ENCODE peak calls at places on chromosomes 7 and 10, in four cellular contexts. G is K562, Y is HepG2, L is GM12878. R is an unnamed sample.
A peak's percentile ranks its signal among the peaks of the same experiment; 100 is the strongest.

GRCh38 chr10:86206216-86206615 is 160.4 kb downstream of the GRID1 start:
- DNase-seq in G (no peak), L (no peak), Y (no peak), R (no peak)

GRCh38 chr7:48360574-48360973 is 189.3 kb downstream of the ABCA13 start:
- DNase-seq in G (no peak), L (no peak), Y (no peak), R (no peak)

GRCh38 chr10:113059001-113059780 is 109.1 kb downstream of the TCF7L2 start:
- DNase-seq in G (no peak), L (no peak), Y (peak; percentile 76), R (no peak)

GRCh38 chr7:18421297-18422004 is 74.1 kb upstream of the HDAC9 start:
- DNase-seq in L (no peak), Y (no peak), G (no peak), R (no peak)

GRCh38 chr10:507355-507699 is 182.1 kb downstream of the DIP2C start:
- DNase-seq in Y (no peak), L (no peak), G (no peak), R (no peak)

GRCh38 chr10:21599582-21599981 is 65.5 kb downstream of the MLLT10 start:
- DNase-seq in G (no peak), Y (no peak), L (no peak), R (no peak)

GRCh38 chr7:81812514-81813472 is 42.9 kb upstream of the HGF start:
- DNase-seq in L (no peak), G (no peak), Y (no peak), R (no peak)

GRCh38 chr7:122619664-122620063 is 79.3 kb downstream of the RNF133 start:
- DNase-seq in Y (no peak), L (no peak), G (no peak), R (no peak)

GRCh38 chr7:32591938-32592337 is 96.6 kb downstream of the AVL9 start:
- DNase-seq in L (no peak), G (no peak), Y (no peak), R (no peak)

GRCh38 chr7:33091111-33091531 is 18.1 kb downstream of the RP9 start:
- DNase-seq in Y (no peak), L (no peak), G (no peak), R (no peak)

GRCh38 chr7:107661081-107661864 is 645 bp downstream of the SLC26A4 start:
- DNase-seq in G (no peak), Y (peak; percentile 37), L (no peak), R (peak; percentile 63)

GRCh38 chr7:99551329-99551728 is 585 bp downstream of the FAM200A start:
- DNase-seq in L (no peak), G (no peak), Y (no peak), R (no peak)

GRCh38 chr7:100673942-100674431 is 447 bp downstream of the GNB2 start:
- DNase-seq in G (peak; percentile 65), Y (no peak), L (no peak), R (no peak)

GRCh38 chr7:44967571-44968446 is 11.0 kb downstream of the MYO1G start:
- DNase-seq in G (peak; percentile 61), L (no peak), Y (peak; percentile 68), R (peak; percentile 36)

GRCh38 chr7:36881206-36881605 is 156.9 kb upstream of the AOAH start:
- DNase-seq in G (no peak), L (no peak), Y (no peak), R (no peak)

GRCh38 chr7:31126976-31127375 is 74.9 kb downstream of the ADCYAP1R1 start:
- DNase-seq in L (no peak), G (no peak), Y (no peak), R (peak; percentile 21)

GRCh38 chr10:17059197-17059688 is 70.4 kb downstream of the CUBN start:
- DNase-seq in Y (no peak), L (no peak), G (no peak), R (no peak)

DNA sequence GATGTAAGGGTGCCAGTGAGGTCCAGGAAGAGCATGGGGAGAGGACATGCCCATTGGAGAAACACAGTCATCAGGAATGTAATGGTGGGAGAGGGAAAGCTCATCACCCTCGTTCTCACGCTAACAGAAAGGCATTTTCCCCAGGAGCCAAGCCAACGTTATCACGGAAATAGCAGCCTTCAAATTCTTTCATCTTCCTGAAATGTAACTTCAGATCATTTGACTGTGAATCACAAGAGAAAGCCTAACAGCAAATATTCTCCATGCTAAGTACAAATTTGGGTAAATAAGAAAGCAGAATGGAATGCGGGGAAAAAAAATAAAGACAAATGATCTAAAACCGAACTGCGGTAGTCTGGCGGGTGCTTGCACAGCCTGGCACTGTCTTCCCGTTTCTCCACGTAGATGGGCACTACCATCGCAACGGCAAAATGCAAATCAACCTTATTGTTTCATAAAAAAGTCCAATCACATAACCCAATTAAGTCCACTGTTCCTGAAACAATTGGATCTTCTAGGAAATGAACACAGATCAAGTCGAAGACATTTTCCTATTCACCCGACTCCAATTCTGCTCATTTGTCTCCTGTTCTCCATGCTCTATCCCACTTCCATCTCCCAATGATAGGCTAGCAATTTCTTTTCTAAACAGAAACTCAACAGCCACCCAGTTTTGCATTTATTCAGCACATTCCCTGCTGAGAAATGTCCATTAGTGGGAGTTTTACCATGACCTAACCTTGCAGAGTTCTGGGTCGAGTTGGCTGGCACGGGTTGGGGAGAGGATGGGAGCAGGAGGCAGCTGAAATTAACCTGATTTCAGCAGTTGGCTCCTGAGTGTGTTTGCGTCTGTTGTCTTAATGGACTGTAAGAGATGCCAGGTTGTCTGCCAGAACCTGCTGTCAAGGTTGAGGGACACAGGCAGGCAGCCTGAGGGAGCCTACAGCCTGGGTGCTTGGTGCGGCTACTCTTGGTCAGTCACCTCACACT is 74.6 kb upstream of the FRMD4A start:
- DNase-seq in G (no peak), L (no peak), Y (no peak), R (no peak)
- TF ChIP-seq FOXK2 in G (no peak), L (no peak), Y (no peak), R (no peak)

GRCh38 chr10:32340596-32341180 is 6.3 kb downstream of the EPC1 start:
- DNase-seq in L (no peak), Y (no peak), G (no peak), R (no peak)

GRCh38 chr10:32338262-32338661 is 8.7 kb downstream of the EPC1 start:
- DNase-seq in G (no peak), L (no peak), Y (no peak), R (no peak)

GRCh38 chr10:32346134-32346550 is 816 bp downstream of the EPC1 start:
- DNase-seq in Y (peak; percentile 91), L (peak; percentile 82), G (peak; percentile 86), R (peak; percentile 79)

GRCh38 chr10:32337343-32337742 is 9.6 kb downstream of the EPC1 start:
- DNase-seq in G (no peak), L (no peak), Y (no peak), R (no peak)

GRCh38 chr10:32341596-32341995 is 5.4 kb downstream of the EPC1 start:
- DNase-seq in G (no peak), L (no peak), Y (no peak), R (no peak)
- TF ChIP-seq SP1 in G (no peak), L (no peak), Y (no peak), R (no peak)

DNA sequence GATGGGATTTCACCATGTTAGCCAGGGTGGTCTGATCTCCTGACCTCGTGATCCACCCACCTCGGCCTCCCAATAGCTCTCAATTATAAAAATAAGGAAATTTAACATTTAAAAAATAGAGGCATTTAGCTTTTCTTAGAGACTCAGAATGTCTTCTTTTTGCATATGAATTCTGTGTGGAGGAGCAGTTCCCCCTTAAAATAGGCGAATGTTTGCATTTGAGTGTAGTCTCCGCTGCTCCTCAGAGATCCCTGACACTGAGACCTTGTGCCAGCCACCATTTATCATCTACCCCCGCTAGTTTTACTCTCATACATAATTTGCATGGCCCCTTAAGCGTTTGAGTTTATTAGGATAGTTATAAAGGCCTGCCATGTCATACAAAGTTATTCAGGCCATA is 461.9 kb downstream of the SORCS3 start:
- DNase-seq in G (no peak), Y (no peak), L (no peak), R (no peak)
- TF ChIP-seq FOXM1 in G (no peak), Y (no peak), L (no peak), R (no peak)

GRCh38 chr10:109386921-109387320 is 536.4 kb downstream of the XPNPEP1 start:
- DNase-seq in L (no peak), Y (no peak), G (no peak), R (no peak)
- TF ChIP-seq FOXK2 in L (no peak), Y (no peak), G (no peak), R (no peak)

DNA sequence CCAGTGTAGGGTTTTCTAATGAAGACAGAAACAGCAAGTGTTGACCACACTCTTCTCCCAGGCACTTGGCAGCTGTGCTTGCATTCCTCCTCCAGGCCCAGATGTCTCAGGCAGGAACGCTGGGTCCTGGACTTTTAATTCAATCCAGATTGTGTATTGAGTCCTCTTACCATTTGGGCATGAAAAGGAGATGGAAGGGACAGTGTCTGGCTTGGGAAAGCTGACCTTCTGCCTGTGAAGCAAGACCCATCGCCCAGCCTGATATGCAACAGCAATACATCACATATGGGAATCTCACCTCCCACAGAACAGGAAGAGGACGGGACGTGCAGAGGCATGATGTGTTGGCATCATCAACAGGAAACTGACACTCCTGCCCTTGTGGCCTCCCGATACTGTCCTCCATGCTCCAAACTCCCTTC is 174.4 kb upstream of the LYZL2 start:
- DNase-seq in Y (no peak), G (no peak), L (no peak), R (no peak)
- TF ChIP-seq SP1 in Y (no peak), G (no peak), L (no peak), R (no peak)

GRCh38 chr7:140881507-140882228 is 43.1 kb downstream of the BRAF start:
- DNase-seq in G (no peak), Y (no peak), L (peak; percentile 38), R (no peak)

GRCh38 chr7:140877249-140877524 is 47.5 kb downstream of the BRAF start:
- DNase-seq in G (no peak), L (no peak), Y (no peak), R (no peak)

GRCh38 chr7:140873473-140873872 is 51.3 kb downstream of the BRAF start:
- DNase-seq in Y (no peak), L (no peak), G (no peak), R (no peak)

DNA sequence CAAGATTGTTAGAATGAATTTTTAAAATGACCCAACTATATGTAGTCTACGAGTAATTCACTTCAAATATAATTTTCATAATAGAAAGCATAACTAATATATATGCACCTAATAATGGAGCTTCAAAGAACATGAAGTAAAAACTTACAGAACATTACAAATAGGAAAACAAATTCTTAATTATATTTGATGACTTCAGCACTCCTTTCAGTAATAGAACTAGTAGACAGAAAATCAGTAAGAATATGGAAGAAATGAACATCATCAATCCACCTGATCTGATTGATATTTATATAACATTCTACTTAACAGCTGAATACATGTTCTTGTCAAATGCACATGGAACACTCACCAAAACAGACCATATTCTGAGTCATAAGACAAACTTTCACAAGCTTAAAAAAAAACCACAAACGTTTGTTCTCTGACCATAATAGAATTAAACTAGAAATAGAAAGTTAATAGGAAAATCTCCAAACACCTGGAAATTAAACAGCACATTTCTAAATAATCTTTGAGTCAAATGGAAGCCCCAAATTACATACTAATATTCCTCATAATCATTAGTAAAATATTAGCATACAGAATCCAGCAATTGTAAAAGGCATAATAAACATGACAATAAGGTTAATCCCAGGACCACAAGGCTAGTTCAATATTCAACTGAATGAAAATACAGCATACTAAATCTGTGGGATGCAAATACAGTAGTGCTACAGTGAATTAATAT is 48.0 kb downstream of the BRAF start:
- DNase-seq in G (no peak), Y (no peak), L (peak; percentile 47), R (no peak)
- TF ChIP-seq FOXM1 in G (no peak), Y (no peak), L (peak; percentile 70), R (no peak)

R was measured in HEK293T.